ENCODE peak calls at places on chromosomes 4 and X, in ten cellular contexts. M, H, E, F, G, Y, W, U, T and C are unnamed samples. For H3K9me3, the result is how much of the 10 kb centered on the place peaks cover.

GRCh38 chr4:71230258-71230594 is 108.6 kb upstream of the SLC4A4 start:
- DNase-seq in M (peak), H (no peak), E (no peak), F (no peak), G (no peak), Y (no peak), W (peak), U (no peak), T (no peak), C (peak)

GRCh38 chrX:16585486-16586370 is 64.2 kb upstream of the S100G start:
- DNase-seq in M (no peak), H (no peak), E (peak), F (no peak), G (no peak), Y (no peak), W (no peak), U (no peak), T (no peak), C (no peak)

GRCh38 chr4:8773124-8773931 is 98.3 kb downstream of the HMX1 start:
- DNase-seq in M (no peak), H (no peak), E (peak), F (no peak), G (no peak), Y (no peak), W (peak), U (no peak), T (no peak), C (no peak)

GRCh38 chrX:44914532-44915198 is 41.7 kb downstream of the KDM6A start:
- DNase-seq in M (no peak), H (no peak), E (no peak), F (no peak), G (no peak), Y (peak), W (no peak), U (no peak), T (no peak), C (no peak)

GRCh38 chr4:168751263-168752225 is 254.7 kb downstream of the PALLD start:
- DNase-seq in M (no peak), H (peak), E (no peak), F (no peak), G (no peak), Y (peak), W (no peak), U (no peak), T (no peak), C (no peak)

GRCh38 chr4:86338989-86339388 is 20.9 kb downstream of the MAPK10 start:
- DNase-seq in M (no peak), H (peak), E (no peak), F (no peak), G (no peak), Y (peak), W (no peak), U (peak), T (peak), C (no peak)

GRCh38 chrX:131614241-131614640 is 70.4 kb downstream of the OR13H1 start:
- DNase-seq in M (no peak), H (no peak), E (no peak), F (no peak), G (no peak), Y (no peak), W (no peak), U (no peak), T (no peak), C (no peak)

GRCh38 chrX:38341442-38341841 is 11.0 kb upstream of the OTC start:
- DNase-seq in M (no peak), H (no peak), E (no peak), F (no peak), G (no peak), Y (no peak), W (no peak), U (no peak), T (no peak), C (no peak)

GRCh38 chr4:124111411-124111810 is 601.1 kb downstream of the ANKRD50 start:
- DNase-seq in M (no peak), H (no peak), E (no peak), F (no peak), G (no peak), Y (peak), W (no peak), U (no peak), T (no peak), C (no peak)

GRCh38 chr4:2761035-2761923 is 5.1 kb upstream of the TNIP2 start:
- DNase-seq in M (peak), H (no peak), E (peak), F (no peak), G (no peak), Y (peak), W (peak), U (no peak), T (no peak), C (no peak)

GRCh38 chr4:7268941-7269340 is 76.6 kb downstream of the SORCS2 start:
- DNase-seq in M (no peak), H (no peak), E (no peak), F (no peak), G (no peak), Y (no peak), W (no peak), U (no peak), T (no peak), C (no peak)

GRCh38 chr4:114272226-114272625 is 292.8 kb upstream of the ARSJ start:
- DNase-seq in M (no peak), H (peak), E (no peak), F (no peak), G (no peak), Y (peak), W (no peak), U (peak), T (peak), C (no peak)

GRCh38 chrX:123184858-123185251 is 777 bp downstream of the GRIA3 start:
- DNase-seq in M (peak), H (no peak), E (peak), F (no peak), G (no peak), Y (no peak), W (no peak), U (no peak), T (no peak), C (peak)

GRCh38 chrX:76555816-76556215 is 128.3 kb downstream of the MAGEE1 start:
- DNase-seq in M (no peak), H (no peak), E (peak), F (no peak), G (no peak), Y (peak), W (no peak), U (peak), T (peak), C (peak)

GRCh38 chr4:55765070-55765469 is 54.5 kb upstream of the EXOC1L start:
- DNase-seq in M (no peak), H (no peak), E (no peak), F (no peak), G (no peak), Y (no peak), W (no peak), U (no peak), T (no peak), C (no peak)

GRCh38 chrX:107713205-107714195 is 62.1 kb downstream of the TSC22D3 start:
- DNase-seq in M (no peak), H (no peak), E (peak), F (no peak), G (peak), Y (peak), W (no peak), U (no peak), T (no peak), C (no peak)

GRCh38 chr4:186144180-186144579 is 39.7 kb downstream of the FAM149A start:
- DNase-seq in M (no peak), H (no peak), E (no peak), F (no peak), G (no peak), Y (peak), W (peak), U (no peak), T (peak), C (peak)

GRCh38 chr4:118032691-118033090 is 1.6 kb upstream of the NDST3 start:
- DNase-seq in M (no peak), H (no peak), E (peak), F (no peak), G (no peak), Y (no peak), W (no peak), U (peak), T (peak), C (no peak)

GRCh38 chr4:148447672-148448071 is 5.5 kb upstream of the NR3C2 start:
- DNase-seq in M (no peak), H (no peak), E (no peak), F (no peak), G (no peak), Y (no peak), W (no peak), U (no peak), T (no peak), C (no peak)

GRCh38 chr4:53932784-53933183 is 131.6 kb downstream of the CHIC2 start:
- DNase-seq in M (no peak), H (peak), E (no peak), F (no peak), G (no peak), Y (peak), W (no peak), U (no peak), T (no peak), C (no peak)

GRCh38 chr4:158067646-158068045 is 105.2 kb downstream of the GASK1B start:
- DNase-seq in M (no peak), H (no peak), E (no peak), F (no peak), G (no peak), Y (no peak), W (no peak), U (no peak), T (no peak), C (no peak)

GRCh38 chrX:134206221-134206620 is 30.8 kb upstream of the CCDC160 start:
- DNase-seq in M (no peak), H (no peak), E (no peak), F (no peak), G (no peak), Y (no peak), W (no peak), U (no peak), T (no peak), C (no peak)

GRCh38 chrX:69063486-69063885 is 101.8 kb downstream of the PJA1 start:
- DNase-seq in M (no peak), H (no peak), E (peak), F (no peak), G (no peak), Y (no peak), W (no peak), U (no peak), T (no peak), C (no peak)

GRCh38 chr4:102343964-102344519 is 1.2 kb downstream of the SLC39A8 start:
- DNase-seq in M (peak), H (no peak), E (no peak), F (no peak), G (no peak), Y (no peak), W (peak), U (peak), T (no peak), C (no peak)

GRCh38 chrX:69158166-69159040 is 6.8 kb downstream of the PJA1 start:
- DNase-seq in M (peak), H (peak), E (peak), F (peak), G (no peak), Y (peak), W (peak), U (no peak), T (peak), C (peak)

GRCh38 chr4:121253961-121254360 is 89.8 kb upstream of the TNIP3 start:
- DNase-seq in M (no peak), H (no peak), E (no peak), F (no peak), G (no peak), Y (no peak), W (no peak), U (no peak), T (no peak), C (no peak)

GRCh38 chrX:27186671-27187070 is 276.5 kb downstream of the PPP4R3C start:
- DNase-seq in M (no peak), H (no peak), E (peak), F (no peak), G (no peak), Y (peak), W (peak), U (peak), T (peak), C (peak)

GRCh38 chr4:107210450-107211239 is 174.5 kb upstream of the DKK2 start:
- DNase-seq in M (no peak), H (no peak), E (peak), F (no peak), G (no peak), Y (peak), W (no peak), U (no peak), T (no peak), C (no peak)

GRCh38 chr4:113957961-113958360 is 21.5 kb downstream of the ARSJ start:
- DNase-seq in M (no peak), H (peak), E (no peak), F (no peak), G (no peak), Y (no peak), W (no peak), U (no peak), T (no peak), C (no peak)

GRCh38 chrX:20952180-20952579 is 422.0 kb upstream of the CNKSR2 start:
- DNase-seq in M (no peak), H (no peak), E (no peak), F (no peak), G (no peak), Y (no peak), W (no peak), U (no peak), T (no peak), C (no peak)

GRCh38 chrX:118520858-118521206 is 25.2 kb downstream of the DOCK11 start:
- DNase-seq in M (no peak), H (no peak), E (no peak), F (no peak), G (no peak), Y (no peak), W (no peak), U (no peak), T (no peak), C (no peak)

GRCh38 chrX:18353931-18354368 is 538 bp downstream of the SCML2 start:
- DNase-seq in M (peak), H (no peak), E (peak), F (peak), G (no peak), Y (no peak), W (no peak), U (no peak), T (peak), C (peak)

GRCh38 chrX:40065291-40066046 is 32.3 kb downstream of the BCOR start:
- DNase-seq in M (no peak), H (no peak), E (no peak), F (no peak), G (no peak), Y (no peak), W (no peak), U (no peak), T (no peak), C (no peak)

GRCh38 chrX:150365051-150365952 is 2.2 kb downstream of the MAMLD1 start:
- DNase-seq in M (peak), H (no peak), E (peak), F (peak), G (peak), Y (peak), W (peak), U (peak), T (peak), C (peak)

GRCh38 chrX:129925305-129926092 is 19.5 kb downstream of the UTP14A start:
- DNase-seq in M (peak), H (peak), E (peak), F (peak), G (peak), Y (peak), W (peak), U (peak), T (peak), C (peak)

GRCh38 chr4:76607846-76608245 is 172.8 kb downstream of the SHROOM3 start:
- DNase-seq in M (no peak), H (no peak), E (no peak), F (no peak), G (no peak), Y (no peak), W (no peak), U (no peak), T (no peak), C (no peak)
- H3K27ac ChIP-seq in M (no peak), H (no peak), E (peak), F (no peak), G (no peak), Y (no peak), W (no peak), U (no peak), T (no peak), C (no peak)

GRCh38 chr4:110624904-110625494 is 2.1 kb upstream of the PITX2 start:
- DNase-seq in M (no peak), H (no peak), E (no peak), F (no peak), G (no peak), Y (no peak), W (no peak), U (no peak), T (no peak), C (no peak)

GRCh38 chr4:110625593-110626292 is 2.9 kb upstream of the PITX2 start:
- DNase-seq in M (no peak), H (no peak), E (peak), F (no peak), G (no peak), Y (no peak), W (no peak), U (no peak), T (no peak), C (no peak)

GRCh38 chr4:110624016-110624770 is 1.3 kb upstream of the PITX2 start:
- DNase-seq in M (no peak), H (no peak), E (no peak), F (no peak), G (no peak), Y (no peak), W (no peak), U (no peak), T (no peak), C (no peak)

GRCh38 chr4:110628321-110629213 is 5.7 kb upstream of the PITX2 start:
- DNase-seq in M (no peak), H (no peak), E (peak), F (no peak), G (no peak), Y (no peak), W (no peak), U (no peak), T (no peak), C (no peak)

GRCh38 chr4:110626532-110627153 is 3.8 kb upstream of the PITX2 start:
- DNase-seq in M (no peak), H (no peak), E (peak), F (no peak), G (no peak), Y (no peak), W (no peak), U (no peak), T (no peak), C (no peak)
- H3K9me3 ChIP-seq in M (under half), H (under half), E (under half), F (under half), G (under half), Y (under half), W (under half), U (under half), T (under half), C (under half)

DNA sequence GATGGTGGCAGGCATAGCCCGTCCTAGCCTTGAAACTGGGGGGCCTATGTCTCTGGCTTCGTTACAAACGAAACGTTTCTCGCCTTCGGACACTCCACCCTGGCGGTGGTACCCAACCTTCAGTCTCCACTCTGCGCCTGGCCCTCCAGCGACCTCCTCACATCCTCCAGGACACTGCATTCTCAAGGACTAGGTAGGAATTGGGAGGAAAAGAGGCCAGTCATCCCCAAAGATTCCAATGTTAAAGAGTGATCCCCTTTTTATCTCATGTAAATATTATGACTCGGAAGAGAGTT is 2.1 kb upstream of the NKX6-1 start:
- DNase-seq in M (no peak), H (no peak), E (peak), F (no peak), G (no peak), Y (no peak), W (no peak), U (no peak), T (no peak), C (no peak)
- TF ChIP-seq CTCF in M (no peak), H (no peak), E (peak), F (no peak), G (no peak), Y (no peak), W (no peak), U (no peak), T (no peak), C (no peak)

GRCh38 chrX:49183701-49184281 is 2.4 kb downstream of the PRICKLE3 start:
- DNase-seq in M (no peak), H (no peak), E (no peak), F (peak), G (no peak), Y (no peak), W (no peak), U (no peak), T (no peak), C (no peak)
- H3K27ac ChIP-seq in M (no peak), H (no peak), E (no peak), F (no peak), G (no peak), Y (peak), W (peak), U (peak), T (peak), C (no peak)

GRCh38 chrX:74853255-74853654 is 72.0 kb downstream of the NEXMIF start:
- DNase-seq in M (no peak), H (no peak), E (no peak), F (no peak), G (no peak), Y (no peak), W (no peak), U (no peak), T (no peak), C (no peak)
- H3K9me3 ChIP-seq in M (under half), H (under half), E (under half), F (under half), G (half or more), Y (under half), W (under half), U (under half), T (under half), C (under half)

GRCh38 chr4:82721819-82722423 is 76.7 kb downstream of the SCD5 start:
- DNase-seq in M (no peak), H (no peak), E (no peak), F (peak), G (no peak), Y (no peak), W (peak), U (peak), T (peak), C (peak)
- TF ChIP-seq CTCF in M (peak), H (no peak), E (peak), F (peak), G (no peak), Y (no peak), W (peak), U (peak), T (peak), C (peak)

GRCh38 chr4:57191523-57192034 is 81.4 kb upstream of the IGFBP7 start:
- DNase-seq in M (peak), H (no peak), E (peak), F (no peak), G (no peak), Y (peak), W (peak), U (no peak), T (no peak), C (no peak)
- H3K27ac ChIP-seq in M (no peak), H (no peak), E (peak), F (no peak), G (no peak), Y (no peak), W (no peak), U (no peak), T (no peak), C (no peak)

DNA sequence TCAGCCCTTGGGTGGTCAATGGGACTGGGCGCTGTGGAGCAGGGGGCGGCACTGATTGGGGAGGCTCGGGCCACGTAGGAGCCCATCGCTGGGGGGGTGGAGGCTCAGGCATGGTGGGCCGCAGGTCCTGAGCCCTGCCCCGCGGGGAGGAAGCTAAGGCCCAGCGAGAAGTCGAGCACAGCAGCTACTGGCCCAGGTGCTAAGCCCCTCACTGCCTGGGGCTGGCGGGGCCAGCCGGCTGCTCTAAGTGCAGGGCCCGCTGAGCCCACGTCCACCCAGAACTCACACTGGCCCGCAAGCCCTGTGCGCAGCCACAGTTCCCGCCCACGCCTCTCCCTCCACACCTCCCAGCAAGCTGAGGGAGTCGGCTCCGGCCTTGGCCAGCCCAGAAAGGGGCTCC is 66.4 kb downstream of the ZNF141 start:
- DNase-seq in M (no peak), H (no peak), E (no peak), F (no peak), G (no peak), Y (no peak), W (no peak), U (no peak), T (no peak), C (no peak)
- H3K9me3 ChIP-seq in M (under half), H (half or more), E (under half), F (under half), G (half or more), Y (under half), W (under half), U (under half), T (under half), C (half or more)

GRCh38 chr4:142883433-142883832 is 37.3 kb upstream of the INPP4B start:
- DNase-seq in M (no peak), H (no peak), E (peak), F (no peak), G (no peak), Y (peak), W (no peak), U (peak), T (peak), C (peak)
- TF ChIP-seq CTCF in M (no peak), H (peak), E (peak), F (peak), G (no peak), Y (peak), W (peak), U (peak), T (no peak), C (peak)